ENCODE peak calls at places on chromosomes 5 and 9, in four cellular contexts. Y is left lung, J is IMR-90, A is lung. N is an unnamed sample.

GRCh38 chr5:172407861-172408260 is 46.5 kb downstream of the SH3PXD2B start:
- DNase-seq in Y (no peak), J (peak; percentile 72), A (no peak), N (no peak)

GRCh38 chr9:133050781-133051180 is 11.0 kb upstream of the CEL start:
- DNase-seq in Y (peak; percentile 50), J (no peak), A (no peak), N (no peak)

GRCh38 chr9:653421-653820 is 188.1 kb upstream of the DMRT1 start:
- DNase-seq in Y (no peak), J (no peak), A (no peak), N (no peak)

GRCh38 chr5:170184007-170184687 is 48.6 kb upstream of the C5orf58 start:
- DNase-seq in Y (peak; percentile 82), J (peak; percentile 37), A (peak; percentile 59), N (peak; percentile 11)

GRCh38 chr5:181234455-181235306 is 9.0 kb downstream of the RACK1 start:
- DNase-seq in Y (no peak), J (no peak), A (no peak), N (no peak)

GRCh38 chr9:22722492-22722891 is 275.9 kb downstream of the DMRTA1 start:
- DNase-seq in Y (no peak), J (no peak), A (no peak), N (no peak)

GRCh38 chr5:168776023-168776422 is 196.9 kb upstream of the PANK3 start:
- DNase-seq in Y (no peak), J (no peak), A (no peak), N (no peak)

GRCh38 chr5:174790906-174791305 is 66.5 kb downstream of the MSX2 start:
- DNase-seq in Y (no peak), J (no peak), A (no peak), N (no peak)

GRCh38 chr5:76332620-76333170 is 70.4 kb upstream of the IQGAP2 start:
- DNase-seq in Y (no peak), J (no peak), A (no peak), N (no peak)

GRCh38 chr5:72608297-72608696 is 101.1 kb upstream of the ZNF366 start:
- DNase-seq in Y (no peak), J (peak; percentile 76), A (no peak), N (no peak)

GRCh38 chr9:70121818-70122436 is 78.3 kb downstream of the MAMDC2 start:
- DNase-seq in Y (no peak), J (peak; percentile 65), A (no peak), N (no peak)

GRCh38 chr5:55030220-55030619 is 6.2 kb downstream of the GZMK start:
- DNase-seq in Y (no peak), J (no peak), A (no peak), N (no peak)

GRCh38 chr5:135878156-135878620 is 17.5 kb downstream of the IL9 start:
- DNase-seq in Y (no peak), J (no peak), A (no peak), N (no peak)

GRCh38 chr9:16986441-16987387 is 116.2 kb upstream of the BNC2 start:
- DNase-seq in Y (no peak), J (peak; percentile 80), A (no peak), N (no peak)

GRCh38 chr5:154528005-154528594 is 50.1 kb upstream of the HAND1 start:
- DNase-seq in Y (no peak), J (no peak), A (no peak), N (no peak)

GRCh38 chr5:165579911-165580310 is 2074.5 kb downstream of the MAT2B start:
- DNase-seq in Y (no peak), J (peak; percentile 4), A (no peak), N (no peak)

GRCh38 chr5:130616161-130616560 is 548.9 kb downstream of the HINT1 start:
- DNase-seq in Y (no peak), J (no peak), A (no peak), N (no peak)

GRCh38 chr9:77512876-77513275 is 135.2 kb downstream of the GNA14 start:
- DNase-seq in Y (no peak), J (no peak), A (no peak), N (no peak)

GRCh38 chr5:1507016-1507375 is 16.8 kb downstream of the LPCAT1 start:
- DNase-seq in Y (peak; percentile 75), J (no peak), A (no peak), N (no peak)

GRCh38 chr5:19960451-19960850 is 27.5 kb downstream of the CDH18 start:
- DNase-seq in Y (no peak), J (no peak), A (no peak), N (no peak)

GRCh38 chr9:90001756-90002155 is 396.9 kb downstream of the GADD45G start:
- DNase-seq in Y (no peak), J (no peak), A (no peak), N (no peak)

GRCh38 chr9:105415344-105415980 is 32.4 kb upstream of the FSD1L start:
- DNase-seq in Y (no peak), J (peak; percentile 55), A (peak; percentile 45), N (peak; percentile 38)

GRCh38 chr9:126669108-126669507 is 55.4 kb downstream of the LMX1B start:
- DNase-seq in Y (no peak), J (no peak), A (no peak), N (no peak)

GRCh38 chr5:115888027-115888426 is 46.3 kb downstream of the AP3S1 start:
- DNase-seq in Y (no peak), J (peak; percentile 54), A (no peak), N (no peak)

GRCh38 chr9:136856541-136857141 is 4.5 kb downstream of the MAMDC4 start:
- DNase-seq in Y (peak; percentile 66), J (no peak), A (no peak), N (no peak)

GRCh38 chr5:160837749-160838593 is 14.0 kb downstream of the ATP10B start:
- DNase-seq in Y (no peak), J (no peak), A (no peak), N (no peak)

GRCh38 chr5:140222416-140222815 is 47.4 kb downstream of the CYSTM1 start:
- DNase-seq in Y (no peak), J (no peak), A (no peak), N (no peak)

GRCh38 chr5:55917402-55918096 is 66.4 kb downstream of the IL31RA start:
- DNase-seq in Y (no peak), J (no peak), A (no peak), N (no peak)

GRCh38 chr9:116032683-116033440 is 120.7 kb upstream of the PAPPA start:
- DNase-seq in Y (no peak), J (no peak), A (no peak), N (no peak)

GRCh38 chr9:77158772-77159513 is 18.4 kb upstream of the VPS13A start:
- DNase-seq in Y (no peak), J (peak; percentile 45), A (no peak), N (no peak)

GRCh38 chr9:111974092-111974681 is 77.6 kb downstream of the UGCG start:
- DNase-seq in Y (no peak), J (peak; percentile 66), A (no peak), N (no peak)

GRCh38 chr9:128218518-128219389 is 15.6 kb downstream of the DNM1 start:
- DNase-seq in Y (peak; percentile 97), J (peak; percentile 55), A (peak; percentile 98), N (peak; percentile 79)

GRCh38 chr5:62731011-62731410 is 152.4 kb downstream of the LRRC70 start:
- DNase-seq in Y (no peak), J (no peak), A (no peak), N (no peak)

GRCh38 chr5:37807015-37807414 is 32.8 kb downstream of the GDNF start:
- DNase-seq in Y (no peak), J (no peak), A (no peak), N (no peak)

GRCh38 chr5:178306430-178307225 is 74.0 kb upstream of the PHYKPL start:
- DNase-seq in Y (peak; percentile 62), J (no peak), A (no peak), N (no peak)

GRCh38 chr9:120441446-120442279 is 138.3 kb downstream of the CDK5RAP2 start:
- DNase-seq in Y (no peak), J (peak; percentile 93), A (no peak), N (no peak)

GRCh38 chr9:88713022-88713421 is 178.0 kb downstream of the NXNL2 start:
- DNase-seq in Y (no peak), J (no peak), A (no peak), N (no peak)

GRCh38 chr5:134438268-134438622 is 26.6 kb upstream of the CDKN2AIPNL start:
- DNase-seq in Y (no peak), J (peak; percentile 90), A (no peak), N (no peak)

GRCh38 chr9:95104088-95104960 is 213.2 kb downstream of the FANCC start:
- DNase-seq in Y (no peak), J (no peak), A (no peak), N (no peak)
- TF ChIP-seq CTCF in Y (no peak), J (no peak), A (no peak), N (no peak)

DNA sequence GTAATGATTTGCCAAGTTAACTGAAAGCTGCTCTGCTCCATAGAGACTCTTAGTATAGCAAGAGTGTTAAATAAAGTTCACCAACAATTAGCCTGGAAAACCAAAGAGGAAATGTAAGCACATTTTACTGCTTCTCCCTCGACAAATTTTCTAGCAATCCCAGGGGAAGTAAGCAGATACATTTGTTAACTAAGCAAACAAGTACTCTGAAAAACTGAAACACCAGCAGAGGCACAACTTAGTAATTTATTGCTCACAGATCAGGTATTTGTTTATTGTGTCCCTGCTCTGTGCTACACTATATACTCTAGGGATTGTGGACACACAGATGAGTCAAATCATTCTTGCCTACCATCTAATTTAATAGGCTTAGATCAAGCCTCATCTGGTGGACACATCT is 162.1 kb downstream of the GLIS3 start:
- DNase-seq in Y (no peak), J (peak; percentile 87), A (no peak), N (no peak)
- H3K27ac ChIP-seq in Y (peak overlapping the region; percentile 63), J (peak overlapping the region; percentile 75), A (no peak overlapping the region), N (no peak overlapping the region)

GRCh38 chr5:179824745-179825112 is 4.0 kb downstream of the SQSTM1 start:
- DNase-seq in Y (peak; percentile 15), J (no peak), A (no peak), N (no peak)

GRCh38 chr5:179828756-179829421 is 8.2 kb downstream of the SQSTM1 start:
- DNase-seq in Y (peak; percentile 38), J (no peak), A (no peak), N (no peak)

GRCh38 chr5:179823937-179824744 is 3.4 kb downstream of the SQSTM1 start:
- DNase-seq in Y (peak; percentile 76), J (no peak), A (no peak), N (no peak)

GRCh38 chr5:179827684-179828083 is 7.0 kb downstream of the SQSTM1 start:
- DNase-seq in Y (peak; percentile 78), J (peak; percentile 73), A (no peak), N (no peak)

GRCh38 chr5:179825655-179826182 is 5.0 kb downstream of the SQSTM1 start:
- DNase-seq in Y (peak; percentile 50), J (no peak), A (no peak), N (no peak)
- TF ChIP-seq CTCF in Y (no peak), J (no peak), A (no peak), N (no peak)

DNA sequence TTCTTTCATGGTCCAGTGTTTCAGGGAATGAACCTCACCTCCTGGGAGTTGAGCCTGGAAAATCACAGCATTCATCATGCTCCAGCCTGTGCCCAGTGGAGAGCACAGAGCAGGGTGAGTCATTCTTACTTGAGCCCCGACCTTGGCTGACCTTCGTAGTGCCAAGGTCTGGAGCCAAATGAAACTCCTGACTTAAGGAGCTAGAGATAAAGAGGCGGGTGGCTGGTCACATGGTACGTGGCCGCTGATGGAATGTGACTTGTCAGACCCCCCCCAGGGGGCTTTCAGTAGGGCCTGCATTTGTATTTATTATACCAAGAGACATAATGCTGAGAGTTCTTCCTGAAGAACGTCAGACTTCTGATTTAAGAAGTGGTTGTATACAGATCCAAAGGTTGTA is 15.0 kb upstream of the PIP5K1B start:
- DNase-seq in Y (peak; percentile 63), J (no peak), A (peak; percentile 58), N (no peak)
- H3K27ac ChIP-seq in Y (no peak overlapping the region), J (no peak overlapping the region), A (no peak overlapping the region), N (no peak overlapping the region)